ENCODE peak calls at places on chromosomes 6 and 20, in four cellular contexts. One of them, this sample, is unnamed.

GRCh38 chr6:104603108-104603745 is 256.5 kb downstream of the HACE1 start:
- DNase-seq in heart left ventricle: no peak
- DNase-seq in A549: no peak
- DNase-seq in stomach: no peak
- DNase-seq in this sample: no peak

GRCh38 chr6:35049885-35050284 is 91.3 kb downstream of the TCP11 start:
- DNase-seq in A549: no peak
- DNase-seq in heart left ventricle: peak; percentile 86
- DNase-seq in stomach: no peak
- DNase-seq in this sample: no peak

GRCh38 chr6:111033628-111034289 is 51.9 kb downstream of the RPF2 start:
- DNase-seq in stomach: no peak
- DNase-seq in heart left ventricle: no peak
- DNase-seq in A549: no peak
- DNase-seq in this sample: no peak

GRCh38 chr20:15482525-15482924 is 1090.7 kb downstream of the KIF16B start:
- DNase-seq in stomach: no peak
- DNase-seq in heart left ventricle: no peak
- DNase-seq in A549: no peak
- DNase-seq in this sample: no peak

GRCh38 chr20:52402950-52403349 is 211.4 kb upstream of the ZFP64 start:
- DNase-seq in heart left ventricle: no peak
- DNase-seq in stomach: no peak
- DNase-seq in A549: no peak
- DNase-seq in this sample: no peak

GRCh38 chr6:157036245-157036681 is 259.1 kb downstream of the ARID1B start:
- DNase-seq in stomach: peak; percentile 35
- DNase-seq in A549: no peak
- DNase-seq in heart left ventricle: no peak
- DNase-seq in this sample: no peak

GRCh38 chr20:23265226-23265625 is 85.4 kb upstream of the NXT1 start:
- DNase-seq in A549: no peak
- DNase-seq in heart left ventricle: no peak
- DNase-seq in stomach: no peak
- DNase-seq in this sample: no peak

GRCh38 chr6:144423167-144423566 is 138.0 kb downstream of the UTRN start:
- DNase-seq in heart left ventricle: no peak
- DNase-seq in stomach: no peak
- DNase-seq in A549: no peak
- DNase-seq in this sample: no peak

GRCh38 chr6:139124887-139125672 is 9.8 kb upstream of the HECA start:
- DNase-seq in A549: peak; percentile 53
- DNase-seq in heart left ventricle: peak; percentile 66
- DNase-seq in stomach: peak; percentile 69
- DNase-seq in this sample: peak; percentile 26

GRCh38 chr6:3957321-3957720 is 108.1 kb downstream of the FAM50B start:
- DNase-seq in stomach: no peak
- DNase-seq in heart left ventricle: no peak
- DNase-seq in A549: no peak
- DNase-seq in this sample: no peak

GRCh38 chr6:91242614-91242949 is 655.7 kb upstream of the MAP3K7 start:
- DNase-seq in heart left ventricle: no peak
- DNase-seq in stomach: no peak
- DNase-seq in A549: no peak
- DNase-seq in this sample: no peak

GRCh38 chr6:130063806-130064205 is 45.4 kb downstream of the L3MBTL3 start:
- DNase-seq in heart left ventricle: no peak
- DNase-seq in stomach: no peak
- DNase-seq in A549: no peak
- DNase-seq in this sample: no peak

GRCh38 chr6:18034798-18035202 is 47.4 kb upstream of the KIF13A start:
- DNase-seq in stomach: no peak
- DNase-seq in heart left ventricle: no peak
- DNase-seq in A549: peak; percentile 42
- DNase-seq in this sample: no peak

GRCh38 chr6:168117942-168118341 is 38.9 kb upstream of the FRMD1 start:
- DNase-seq in stomach: no peak
- DNase-seq in heart left ventricle: no peak
- DNase-seq in A549: no peak
- DNase-seq in this sample: no peak

GRCh38 chr6:15960740-15961629 is 167.9 kb upstream of the MYLIP start:
- DNase-seq in stomach: no peak
- DNase-seq in heart left ventricle: no peak
- DNase-seq in A549: no peak
- DNase-seq in this sample: no peak

GRCh38 chr6:106163446-106163965 is 77.4 kb downstream of the PRDM1 start:
- DNase-seq in stomach: no peak
- DNase-seq in heart left ventricle: no peak
- DNase-seq in A549: no peak
- DNase-seq in this sample: no peak

GRCh38 chr6:102742033-102742432 is 1348.5 kb downstream of the GRIK2 start:
- DNase-seq in heart left ventricle: no peak
- DNase-seq in stomach: no peak
- DNase-seq in A549: no peak
- DNase-seq in this sample: no peak

GRCh38 chr6:14689639-14690038 is 556.2 kb upstream of the JARID2 start:
- DNase-seq in heart left ventricle: no peak
- DNase-seq in stomach: no peak
- DNase-seq in A549: no peak
- DNase-seq in this sample: no peak

GRCh38 chr6:17932362-17932852 is 55.0 kb downstream of the KIF13A start:
- DNase-seq in A549: peak; percentile 52
- DNase-seq in heart left ventricle: no peak
- DNase-seq in stomach: no peak
- DNase-seq in this sample: peak; percentile 24

GRCh38 chr6:144012534-144012933 is 4.5 kb upstream of the PLAGL1 start:
- DNase-seq in A549: no peak
- DNase-seq in heart left ventricle: no peak
- DNase-seq in stomach: no peak
- DNase-seq in this sample: peak; percentile 19

GRCh38 chr6:111469543-111469942 is 13.5 kb downstream of the REV3L start:
- DNase-seq in A549: no peak
- DNase-seq in stomach: no peak
- DNase-seq in heart left ventricle: no peak
- DNase-seq in this sample: no peak

GRCh38 chr6:132011582-132011981 is 60.4 kb upstream of the CCN2 start:
- DNase-seq in A549: no peak
- DNase-seq in stomach: no peak
- DNase-seq in heart left ventricle: no peak
- DNase-seq in this sample: no peak

GRCh38 chr6:127459231-127459641 is at the start of gene KIAA0408:
- DNase-seq in heart left ventricle: peak; percentile 61
- DNase-seq in stomach: peak; percentile 62
- DNase-seq in A549: no peak
- DNase-seq in this sample: no peak

GRCh38 chr6:137799950-137800568 is 67.0 kb upstream of the TNFAIP3 start:
- DNase-seq in heart left ventricle: no peak
- DNase-seq in A549: peak; percentile 54
- DNase-seq in stomach: no peak
- DNase-seq in this sample: no peak

GRCh38 chr6:118709859-118710350 is 58.5 kb upstream of the CEP85L start:
- DNase-seq in A549: peak; percentile 36
- DNase-seq in heart left ventricle: no peak
- DNase-seq in stomach: peak; percentile 39
- DNase-seq in this sample: no peak

GRCh38 chr6:80158478-80158989 is 52.1 kb downstream of the BCKDHB start:
- DNase-seq in stomach: no peak
- DNase-seq in heart left ventricle: no peak
- DNase-seq in A549: no peak
- DNase-seq in this sample: no peak

GRCh38 chr6:89585156-89585555 is 53.4 kb downstream of the LYRM2 start:
- DNase-seq in A549: no peak
- DNase-seq in stomach: no peak
- DNase-seq in heart left ventricle: no peak
- DNase-seq in this sample: no peak

GRCh38 chr6:43361269-43361668 is 8.2 kb downstream of the ZNF318 start:
- DNase-seq in stomach: no peak
- DNase-seq in A549: no peak
- DNase-seq in heart left ventricle: no peak
- DNase-seq in this sample: no peak

GRCh38 chr20:62390306-62391164 is 3.6 kb downstream of the RPS21 start:
- DNase-seq in stomach: no peak
- DNase-seq in A549: no peak
- DNase-seq in heart left ventricle: no peak
- DNase-seq in this sample: no peak
- TF ChIP-seq POLR2A in stomach: no peak
- TF ChIP-seq POLR2A in A549: no peak
- TF ChIP-seq POLR2A in heart left ventricle: no peak
- TF ChIP-seq POLR2A in this sample: no peak

GRCh38 chr6:7228662-7229375 is 84.2 kb downstream of the SSR1 start:
- DNase-seq in A549: no peak
- DNase-seq in heart left ventricle: no peak
- DNase-seq in stomach: no peak
- DNase-seq in this sample: no peak

GRCh38 chr6:7230956-7231713 is 81.9 kb downstream of the SSR1 start:
- DNase-seq in heart left ventricle: no peak
- DNase-seq in stomach: no peak
- DNase-seq in A549: no peak
- DNase-seq in this sample: no peak

GRCh38 chr6:7232351-7232750 is 80.6 kb downstream of the SSR1 start:
- DNase-seq in heart left ventricle: no peak
- DNase-seq in A549: no peak
- DNase-seq in stomach: no peak
- DNase-seq in this sample: no peak

GRCh38 chr6:7229376-7230326 is 83.3 kb downstream of the SSR1 start:
- DNase-seq in stomach: no peak
- DNase-seq in heart left ventricle: no peak
- DNase-seq in A549: no peak
- DNase-seq in this sample: no peak

GRCh38 chr6:7230327-7230691 is 82.7 kb downstream of the SSR1 start:
- DNase-seq in heart left ventricle: no peak
- DNase-seq in A549: no peak
- DNase-seq in stomach: no peak
- DNase-seq in this sample: no peak
- TF ChIP-seq POLR2A in heart left ventricle: no peak
- TF ChIP-seq POLR2A in A549: no peak
- TF ChIP-seq POLR2A in stomach: no peak
- TF ChIP-seq POLR2A in this sample: no peak

GRCh38 chr20:32207626-32208498 is at the start of the genes PLAGL2 and POFUT1:
- DNase-seq in A549: peak; percentile 85
- DNase-seq in heart left ventricle: peak; percentile 95
- DNase-seq in stomach: peak; percentile 94
- DNase-seq in this sample: peak; percentile 94
- TF ChIP-seq POLR2A in A549: peak; percentile 84
- TF ChIP-seq POLR2A in heart left ventricle: peak; percentile 81
- TF ChIP-seq POLR2A in stomach: no peak
- TF ChIP-seq POLR2A in this sample: peak; percentile 95

GRCh38 chr6:32968093-32968769 is at the start of gene BRD2:
- DNase-seq in stomach: peak; percentile 96
- DNase-seq in heart left ventricle: peak; percentile 99
- DNase-seq in A549: peak; percentile 96
- DNase-seq in this sample: peak; percentile 75

GRCh38 chr6:32968770-32969684 is 633 bp downstream of the BRD2 start:
- DNase-seq in A549: peak; percentile 85
- DNase-seq in heart left ventricle: peak; percentile 79
- DNase-seq in stomach: peak; percentile 79
- DNase-seq in this sample: peak; percentile 45

GRCh38 chr6:32971245-32971580 is 2.8 kb downstream of the BRD2 start:
- DNase-seq in stomach: no peak
- DNase-seq in A549: no peak
- DNase-seq in heart left ventricle: no peak
- DNase-seq in this sample: no peak

GRCh38 chr6:32970413-32971244 is 2.2 kb downstream of the BRD2 start:
- DNase-seq in heart left ventricle: peak; percentile 95
- DNase-seq in A549: peak; percentile 87
- DNase-seq in stomach: peak; percentile 89
- DNase-seq in this sample: peak; percentile 38

DNA sequence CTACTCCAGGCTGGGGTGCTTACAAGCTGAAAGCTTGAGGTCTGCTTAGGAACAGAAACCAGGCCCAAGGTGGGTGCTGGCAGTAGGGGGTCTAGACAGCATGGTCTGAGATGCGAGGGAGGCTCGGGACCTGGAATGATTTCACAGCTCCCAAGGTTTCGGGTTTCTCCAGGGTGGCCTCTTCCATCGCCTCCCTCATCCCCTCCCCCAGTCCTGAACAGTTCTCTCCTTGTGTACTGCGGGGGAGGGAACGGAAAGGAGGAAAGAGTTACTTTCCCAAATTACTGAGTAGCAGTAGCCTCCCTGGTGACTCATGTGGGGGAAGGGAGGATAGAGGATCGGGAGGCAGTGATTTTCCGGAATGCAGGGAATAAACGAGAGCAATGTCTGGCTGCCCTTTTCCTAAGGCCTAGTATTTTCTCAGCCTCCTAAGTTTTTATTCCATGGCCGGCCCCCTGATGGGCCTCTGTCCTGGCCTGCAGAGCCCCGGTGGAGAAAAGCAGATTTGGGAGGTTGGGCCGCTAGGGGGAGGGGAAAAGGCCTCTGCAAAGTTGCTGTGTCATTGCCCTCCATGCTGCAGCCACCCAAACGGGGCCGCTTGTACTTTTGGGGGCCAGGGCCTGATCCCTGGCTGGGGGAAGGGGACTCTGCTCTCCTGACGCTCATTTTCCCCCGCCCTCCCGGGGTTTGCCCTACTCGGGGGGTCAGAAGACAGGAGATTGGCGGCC is 1.5 kb downstream of the BRD2 start:
- DNase-seq in heart left ventricle: peak; percentile 82
- DNase-seq in stomach: peak; percentile 76
- DNase-seq in A549: peak; percentile 91
- DNase-seq in this sample: peak; percentile 35
- TF ChIP-seq POLR2A in heart left ventricle: no peak
- TF ChIP-seq POLR2A in stomach: no peak
- TF ChIP-seq POLR2A in A549: peak; percentile 17
- TF ChIP-seq POLR2A in this sample: no peak

GRCh38 chr6:10531942-10532341 is 10.8 kb downstream of the GCNT2 start:
- DNase-seq in stomach: no peak
- DNase-seq in A549: no peak
- DNase-seq in heart left ventricle: no peak
- DNase-seq in this sample: no peak

GRCh38 chr6:10528170-10528981 is 7.2 kb downstream of the GCNT2 start:
- DNase-seq in A549: peak; percentile 74
- DNase-seq in heart left ventricle: no peak
- DNase-seq in stomach: peak; percentile 74
- DNase-seq in this sample: no peak

GRCh38 chr6:10532392-10532791 is 11.2 kb downstream of the GCNT2 start:
- DNase-seq in A549: no peak
- DNase-seq in stomach: no peak
- DNase-seq in heart left ventricle: no peak
- DNase-seq in this sample: no peak

GRCh38 chr6:10531513-10531912 is 10.4 kb downstream of the GCNT2 start:
- DNase-seq in stomach: no peak
- DNase-seq in A549: no peak
- DNase-seq in heart left ventricle: no peak
- DNase-seq in this sample: no peak

GRCh38 chr6:10529231-10529801 is 8.2 kb downstream of the GCNT2 start:
- DNase-seq in A549: no peak
- DNase-seq in heart left ventricle: no peak
- DNase-seq in stomach: peak; percentile 71
- DNase-seq in this sample: no peak
- TF ChIP-seq POLR2A in A549: no peak
- TF ChIP-seq POLR2A in heart left ventricle: no peak
- TF ChIP-seq POLR2A in stomach: no peak
- TF ChIP-seq POLR2A in this sample: no peak

This sample was measured in H54.